ENCODE peak calls at places on chromosomes 2 and 18, in five cellular contexts. Q is kidney; V is hippocampal formation; J is stimulated activated CD8-positive, alpha-beta memory T cell treated with anti-CD3 and anti-CD28 coated beads, Interleukin-15, amount 100 ng/mL, for 4 hours; X is NCI-H345. U is an unnamed sample.

GRCh38 chr2:103161456-103162289 is 399.8 kb downstream of the TMEM182 start:
- DNase-seq in Q (no peak), V (peak), J (no peak), X (peak), U (no peak)

GRCh38 chr2:164792316-164793127 is 49.1 kb downstream of the COBLL1 start:
- DNase-seq in Q (no peak), V (no peak), J (no peak), X (no peak), U (no peak)

GRCh38 chr18:23401400-23402347 is 51.4 kb upstream of the RIOK3 start:
- DNase-seq in Q (peak), V (no peak), J (no peak), X (no peak), U (no peak)

GRCh38 chr18:28176933-28177827 is at the start of gene CDH2:
- DNase-seq in Q (peak), V (peak), J (no peak), X (peak), U (peak)

GRCh38 chr2:29747786-29748470 is 173.5 kb downstream of the ALK start:
- DNase-seq in Q (no peak), V (no peak), J (no peak), X (peak), U (no peak)

GRCh38 chr2:173715483-173715882 is 249.7 kb downstream of the SP3 start:
- DNase-seq in Q (no peak), V (no peak), J (no peak), X (no peak), U (no peak)

GRCh38 chr2:147051248-147051647 is 793.6 kb upstream of the ACVR2A start:
- DNase-seq in Q (no peak), V (no peak), J (no peak), X (no peak), U (no peak)

GRCh38 chr2:97736608-97737330 is 23.4 kb downstream of the ZAP70 start:
- DNase-seq in Q (no peak), V (no peak), J (no peak), X (no peak), U (no peak)

GRCh38 chr2:28956890-28957289 is 24.2 kb upstream of the TOGARAM2 start:
- DNase-seq in Q (no peak), V (no peak), J (no peak), X (peak), U (no peak)

GRCh38 chr2:187390891-187391290 is 57.2 kb downstream of the CALCRL start:
- DNase-seq in Q (no peak), V (no peak), J (no peak), X (no peak), U (no peak)

GRCh38 chr18:57435851-57436192 is 648 bp downstream of the ONECUT2 start:
- DNase-seq in Q (no peak), V (no peak), J (no peak), X (peak), U (no peak)

GRCh38 chr2:170847716-170848115 is 31.0 kb downstream of the GAD1 start:
- DNase-seq in Q (no peak), V (no peak), J (no peak), X (no peak), U (no peak)

GRCh38 chr2:128544321-128545037 is 225.8 kb upstream of the HS6ST1 start:
- DNase-seq in Q (no peak), V (no peak), J (no peak), X (no peak), U (no peak)

GRCh38 chr18:50307738-50308470 is 20.4 kb upstream of the CXXC1 start:
- DNase-seq in Q (peak), V (peak), J (peak), X (peak), U (peak)

GRCh38 chr18:4589056-4589800 is 134.1 kb upstream of the DLGAP1 start:
- DNase-seq in Q (no peak), V (no peak), J (no peak), X (no peak), U (no peak)

GRCh38 chr18:36314098-36314497 is 16.6 kb downstream of the FHOD3 start:
- DNase-seq in Q (no peak), V (no peak), J (no peak), X (no peak), U (no peak)

GRCh38 chr2:148974126-148974525 is 64.4 kb upstream of the LYPD6B start:
- DNase-seq in Q (no peak), V (no peak), J (no peak), X (no peak), U (no peak)

GRCh38 chr2:135636982-135637381 is 104.7 kb upstream of the UBXN4 start:
- DNase-seq in Q (no peak), V (no peak), J (no peak), X (no peak), U (no peak)

GRCh38 chr2:29987141-29987540 is 65.8 kb upstream of the ALK start:
- DNase-seq in Q (no peak), V (no peak), J (no peak), X (peak), U (no peak)

GRCh38 chr18:66761166-66761565 is 157.3 kb upstream of the CDH19 start:
- DNase-seq in Q (no peak), V (no peak), J (no peak), X (no peak), U (no peak)

GRCh38 chr2:7667260-7667757 is 750.1 kb downstream of the RNF144A start:
- DNase-seq in Q (no peak), V (no peak), J (no peak), X (no peak), U (no peak)

GRCh38 chr2:134142341-134142738 is 111.5 kb upstream of the MGAT5 start:
- DNase-seq in Q (no peak), V (no peak), J (no peak), X (no peak), U (no peak)

GRCh38 chr18:34592961-34593382 is 117.1 kb upstream of the DTNA start:
- DNase-seq in Q (peak), V (peak), J (no peak), X (no peak), U (peak)

GRCh38 chr18:58076052-58076451 is 32.0 kb downstream of the NEDD4L start:
- DNase-seq in Q (no peak), V (no peak), J (no peak), X (no peak), U (no peak)

GRCh38 chr2:121242976-121243375 is 42.0 kb downstream of the TFCP2L1 start:
- DNase-seq in Q (peak), V (no peak), J (no peak), X (no peak), U (no peak)

GRCh38 chr18:80249217-80250093 is 2.1 kb upstream of the PARD6G start:
- DNase-seq in Q (no peak), V (no peak), J (no peak), X (no peak), U (no peak)

GRCh38 chr18:13447621-13448020 is 229.1 kb downstream of the LDLRAD4 start:
- DNase-seq in Q (no peak), V (no peak), J (no peak), X (peak), U (peak)

GRCh38 chr18:74623047-74623816 is 25.6 kb downstream of the ZNF407 start:
- DNase-seq in Q (no peak), V (peak), J (no peak), X (no peak), U (no peak)

GRCh38 chr2:109112-109809 is 63.0 kb upstream of the FAM110C start:
- DNase-seq in Q (no peak), V (no peak), J (no peak), X (no peak), U (no peak)

GRCh38 chr2:85668009-85668856 is at the start of gene SFTPB:
- DNase-seq in Q (no peak), V (no peak), J (no peak), X (peak), U (no peak)

GRCh38 chr2:7788736-7789135 is 871.5 kb downstream of the RNF144A start:
- DNase-seq in Q (no peak), V (no peak), J (no peak), X (no peak), U (no peak)

GRCh38 chr2:188813846-188814245 is 160.3 kb upstream of the COL3A1 start:
- DNase-seq in Q (no peak), V (no peak), J (no peak), X (no peak), U (no peak)

GRCh38 chr2:25587361-25587760 is 86.0 kb downstream of the DTNB start:
- DNase-seq in Q (no peak), V (peak), J (no peak), X (no peak), U (no peak)

GRCh38 chr2:150309681-150310080 is 177.8 kb downstream of the RND3 start:
- DNase-seq in Q (no peak), V (no peak), J (no peak), X (no peak), U (no peak)

GRCh38 chr2:50419778-50420177 is 612.2 kb downstream of the NRXN1 start:
- DNase-seq in Q (no peak), V (no peak), J (no peak), X (no peak), U (no peak)